ENCODE peak calls at places on chromosome 15, in five cellular contexts. J is A172; Q is tibial nerve; V is hypothalamus; H is stimulated activated naive CD4-positive, alpha-beta T cell treated with Interleukin-2 at 50 U/mL for 16 hours. D is an unnamed sample.

GRCh38 chr15:58862326-58862725 is 71.2 kb downstream of the SLTM start:
- DNase-seq in J (no peak), H (no peak), V (no peak), Q (no peak), D (no peak)

GRCh38 chr15:58933311-58934113 is at the start of gene SLTM:
- DNase-seq in J (peak), H (peak), V (peak), Q (peak), D (peak)

GRCh38 chr15:51776952-51777574 is 25.7 kb downstream of the TMOD2 start:
- DNase-seq in V (no peak), J (peak), Q (peak), H (peak), D (peak)

GRCh38 chr15:61327019-61327631 is 98.0 kb upstream of the RORA start:
- DNase-seq in Q (peak), V (no peak), J (no peak), H (no peak), D (no peak)

GRCh38 chr15:80234883-80235282 is 17.1 kb downstream of the CTXND1 start:
- DNase-seq in V (no peak), Q (no peak), H (peak), J (peak), D (peak)

GRCh38 chr15:73924258-73924921 is 1.9 kb upstream of the LOXL1 start:
- DNase-seq in J (peak), Q (no peak), V (no peak), H (peak), D (no peak)

GRCh38 chr15:84982301-84982920 is 755 bp downstream of the PDE8A start:
- DNase-seq in J (no peak), H (peak), Q (no peak), V (no peak), D (no peak)

GRCh38 chr15:95737051-95737450 is 593.4 kb upstream of the NR2F2 start:
- DNase-seq in H (no peak), V (no peak), J (no peak), Q (no peak), D (no peak)

GRCh38 chr15:46137443-46137842 is 502.6 kb downstream of the SQOR start:
- DNase-seq in J (no peak), H (no peak), V (no peak), Q (no peak), D (no peak)

GRCh38 chr15:64651573-64652260 is 123.7 kb downstream of the RBPMS2 start:
- DNase-seq in J (no peak), H (peak), V (no peak), Q (no peak), D (no peak)

GRCh38 chr15:68749365-68750141 is 71.1 kb downstream of the ANP32A start:
- DNase-seq in V (no peak), Q (no peak), J (no peak), H (no peak), D (no peak)

GRCh38 chr15:58297639-58298038 is 134.2 kb upstream of the LIPC start:
- DNase-seq in J (no peak), V (no peak), Q (no peak), H (no peak), D (no peak)

GRCh38 chr15:66285462-66286280 is 7.7 kb upstream of the DIS3L start:
- DNase-seq in H (no peak), J (no peak), Q (no peak), V (no peak), D (no peak)

GRCh38 chr15:74776851-74777768 is 4.8 kb upstream of the CSK start:
- DNase-seq in J (no peak), H (peak), Q (no peak), V (no peak), D (no peak)

GRCh38 chr15:66290007-66290406 is 3.4 kb upstream of the DIS3L start:
- DNase-seq in Q (no peak), V (no peak), H (no peak), J (no peak), D (no peak)

GRCh38 chr15:100021653-100022052 is 288.4 kb upstream of the LYSMD4 start:
- DNase-seq in V (no peak), H (no peak), Q (no peak), J (no peak), D (no peak)

GRCh38 chr15:59260090-59260489 is 53.4 kb downstream of the LDHAL6B start:
- DNase-seq in J (no peak), V (no peak), H (no peak), Q (no peak), D (no peak)

GRCh38 chr15:99436472-99437314 is 129.1 kb upstream of the MEF2A start:
- DNase-seq in V (no peak), H (no peak), Q (peak), J (no peak), D (no peak)

GRCh38 chr15:85010472-85011209 is 29.0 kb downstream of the PDE8A start:
- DNase-seq in J (peak), H (no peak), V (no peak), Q (no peak), D (peak)

GRCh38 chr15:69751575-69751974 is 299.0 kb downstream of the RPLP1 start:
- DNase-seq in H (no peak), V (no peak), J (no peak), Q (no peak), D (no peak)

GRCh38 chr15:31360843-31361763 is 34.5 kb downstream of the KLF13 start:
- DNase-seq in J (no peak), Q (no peak), V (no peak), H (peak), D (no peak)

GRCh38 chr15:67820147-67820991 is 4.9 kb upstream of the SKOR1 start:
- DNase-seq in V (no peak), J (no peak), H (no peak), Q (no peak), D (no peak)

GRCh38 chr15:58797505-58797904 is 26.4 kb downstream of the MINDY2 start:
- DNase-seq in H (no peak), V (no peak), J (no peak), Q (no peak), D (no peak)

GRCh38 chr15:97013491-97013890 is 683.0 kb downstream of the NR2F2 start:
- DNase-seq in Q (no peak), J (no peak), H (no peak), V (no peak), D (no peak)

GRCh38 chr15:79083154-79083553 is 7.4 kb downstream of the RASGRF1 start:
- DNase-seq in V (no peak), J (no peak), H (no peak), Q (no peak), D (no peak)

GRCh38 chr15:38300395-38300794 is 47.8 kb downstream of the SPRED1 start:
- DNase-seq in Q (no peak), V (no peak), H (no peak), J (no peak), D (no peak)

GRCh38 chr15:62566248-62566647 is 401.2 kb upstream of the C2CD4B start:
- DNase-seq in H (no peak), V (no peak), J (no peak), Q (no peak), D (no peak)

GRCh38 chr15:69346112-69346511 is 47.4 kb downstream of the PAQR5 start:
- DNase-seq in V (no peak), J (no peak), Q (no peak), H (no peak), D (no peak)